ENCODE peak calls at places on chromosomes 6 and 20, in nine cellular contexts. P, N, E, F, Y, Q, K, O and H are unnamed samples.

GRCh38 chr6:100568255-100568654 is 103.5 kb upstream of the SIM1 start:
- DNase-seq in P (no peak), N (no peak), E (no peak), F (no peak), Y (no peak), Q (no peak), K (no peak), O (no peak), H (no peak)

GRCh38 chr20:2793471-2793870 is 7.0 kb downstream of the CPXM1 start:
- DNase-seq in P (no peak), N (no peak), E (no peak), F (no peak), Y (no peak), Q (no peak), K (no peak), O (no peak), H (no peak)

GRCh38 chr6:113927001-113927400 is 43.9 kb downstream of the HDAC2 start:
- DNase-seq in P (no peak), N (no peak), E (no peak), F (no peak), Y (no peak), Q (no peak), K (no peak), O (no peak), H (no peak)

GRCh38 chr6:42103753-42104094 is 38.7 kb downstream of the C6orf132 start:
- DNase-seq in P (no peak), N (no peak), E (no peak), F (no peak), Y (no peak), Q (no peak), K (no peak), O (no peak), H (no peak)

GRCh38 chr6:4649728-4650127 is 126.5 kb upstream of the CDYL start:
- DNase-seq in P (no peak), N (no peak), E (no peak), F (no peak), Y (no peak), Q (no peak), K (no peak), O (no peak), H (no peak)

GRCh38 chr6:138986578-138986977 is 1.5 kb downstream of the REPS1 start:
- DNase-seq in P (no peak), N (no peak), E (no peak), F (no peak), Y (no peak), Q (no peak), K (no peak), O (no peak), H (no peak)

GRCh38 chr6:69791065-69791471 is 5.7 kb downstream of the LMBRD1 start:
- DNase-seq in P (no peak), N (no peak), E (no peak), F (no peak), Y (no peak), Q (no peak), K (no peak), O (peak), H (no peak)

GRCh38 chr20:59807909-59808728 is 125.3 kb downstream of the SYCP2 start:
- DNase-seq in P (no peak), N (no peak), E (no peak), F (peak), Y (no peak), Q (no peak), K (no peak), O (no peak), H (no peak)

GRCh38 chr6:70707893-70708292 is 40.2 kb downstream of the SMAP1 start:
- DNase-seq in P (no peak), N (no peak), E (no peak), F (no peak), Y (no peak), Q (no peak), K (no peak), O (no peak), H (no peak)

GRCh38 chr6:39211183-39211582 is 18.1 kb downstream of the KCNK5 start:
- DNase-seq in P (no peak), N (no peak), E (no peak), F (no peak), Y (no peak), Q (no peak), K (no peak), O (no peak), H (no peak)

GRCh38 chr6:100171533-100172321 is 177.7 kb upstream of the MCHR2 start:
- DNase-seq in P (no peak), N (no peak), E (no peak), F (no peak), Y (no peak), Q (no peak), K (no peak), O (no peak), H (no peak)

GRCh38 chr20:41654884-41655283 is 36.7 kb upstream of the CHD6 start:
- DNase-seq in P (no peak), N (no peak), E (no peak), F (no peak), Y (no peak), Q (no peak), K (no peak), O (peak), H (no peak)

GRCh38 chr6:167044696-167045095 is 45.5 kb downstream of the CEP43 start:
- DNase-seq in P (no peak), N (no peak), E (no peak), F (no peak), Y (no peak), Q (no peak), K (no peak), O (peak), H (no peak)

GRCh38 chr20:61244213-61244612 is 7.8 kb upstream of the CDH4 start:
- DNase-seq in P (no peak), N (no peak), E (no peak), F (no peak), Y (no peak), Q (no peak), K (no peak), O (no peak), H (no peak)

GRCh38 chr6:131060311-131060710 is 2.7 kb downstream of the EPB41L2 start:
- DNase-seq in P (no peak), N (no peak), E (no peak), F (no peak), Y (no peak), Q (no peak), K (no peak), O (no peak), H (no peak)

GRCh38 chr6:143742955-143743255 is 65.1 kb downstream of the PHACTR2 start:
- DNase-seq in P (no peak), N (no peak), E (no peak), F (no peak), Y (no peak), Q (no peak), K (no peak), O (no peak), H (no peak)
- H3K27ac ChIP-seq in P (peak), N (peak), E (no peak), F (peak), Y (peak), Q (no peak), K (peak), O (peak), H (peak)

DNA sequence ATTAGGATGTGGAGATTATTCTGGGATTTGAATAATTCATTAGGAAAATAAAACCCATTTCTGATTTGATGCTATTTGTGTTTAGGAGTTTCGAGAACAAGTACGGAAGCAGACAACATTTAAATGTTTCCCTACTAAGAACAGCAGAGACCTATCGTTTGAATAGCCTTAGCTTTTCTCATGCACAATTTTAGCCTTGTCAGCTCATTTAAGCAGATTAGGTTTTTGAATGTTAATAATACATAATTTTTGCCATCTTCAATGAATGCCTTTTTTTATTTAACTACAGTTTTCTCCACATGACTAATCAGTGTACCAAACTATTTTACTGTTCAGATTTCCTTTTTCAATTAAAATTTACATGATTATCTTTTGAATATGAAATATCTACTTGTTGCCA is 592.0 kb downstream of the BCKDHB start:
- DNase-seq in P (no peak), N (no peak), E (no peak), F (no peak), Y (no peak), Q (no peak), K (no peak), O (no peak), H (no peak)
- H3K4me3 ChIP-seq in P (no peak), N (no peak), E (no peak), F (no peak), Y (no peak), Q (no peak), K (no peak), O (no peak), H (no peak)

GRCh38 chr6:13479206-13479797 is 8.1 kb downstream of the GFOD1 start:
- DNase-seq in P (no peak), N (no peak), E (no peak), F (no peak), Y (no peak), Q (no peak), K (no peak), O (no peak), H (no peak)

GRCh38 chr6:13479971-13480434 is 7.4 kb downstream of the GFOD1 start:
- DNase-seq in P (no peak), N (no peak), E (no peak), F (no peak), Y (no peak), Q (no peak), K (no peak), O (no peak), H (no peak)

GRCh38 chr6:13478525-13478962 is 8.9 kb downstream of the GFOD1 start:
- DNase-seq in P (no peak), N (no peak), E (no peak), F (no peak), Y (no peak), Q (no peak), K (no peak), O (no peak), H (no peak)

GRCh38 chr6:13484138-13484708 is 3.2 kb downstream of the GFOD1 start:
- DNase-seq in P (no peak), N (no peak), E (no peak), F (no peak), Y (no peak), Q (no peak), K (no peak), O (no peak), H (no peak)

GRCh38 chr6:13480631-13481501 is 6.5 kb downstream of the GFOD1 start:
- DNase-seq in P (no peak), N (no peak), E (no peak), F (no peak), Y (no peak), Q (no peak), K (no peak), O (no peak), H (no peak)
- H3K27ac ChIP-seq in P (no peak), N (no peak), E (no peak), F (no peak), Y (peak), Q (no peak), K (no peak), O (no peak), H (no peak)

GRCh38 chr6:10529231-10529801 is 8.2 kb downstream of the GCNT2 start:
- DNase-seq in P (no peak), N (no peak), E (no peak), F (no peak), Y (no peak), Q (no peak), K (no peak), O (no peak), H (no peak)
- H3K4me3 ChIP-seq in P (peak), N (peak), E (no peak), F (no peak), Y (peak), Q (peak), K (peak), O (no peak), H (peak)

GRCh38 chr6:45421700-45422540 is 44.2 kb upstream of the SUPT3H start:
- DNase-seq in P (peak), N (peak), E (no peak), F (peak), Y (peak), Q (peak), K (peak), O (peak), H (peak)
- H3K27ac ChIP-seq in P (peak), N (no peak), E (no peak), F (no peak), Y (no peak), Q (peak), K (peak), O (no peak), H (no peak)

DNA sequence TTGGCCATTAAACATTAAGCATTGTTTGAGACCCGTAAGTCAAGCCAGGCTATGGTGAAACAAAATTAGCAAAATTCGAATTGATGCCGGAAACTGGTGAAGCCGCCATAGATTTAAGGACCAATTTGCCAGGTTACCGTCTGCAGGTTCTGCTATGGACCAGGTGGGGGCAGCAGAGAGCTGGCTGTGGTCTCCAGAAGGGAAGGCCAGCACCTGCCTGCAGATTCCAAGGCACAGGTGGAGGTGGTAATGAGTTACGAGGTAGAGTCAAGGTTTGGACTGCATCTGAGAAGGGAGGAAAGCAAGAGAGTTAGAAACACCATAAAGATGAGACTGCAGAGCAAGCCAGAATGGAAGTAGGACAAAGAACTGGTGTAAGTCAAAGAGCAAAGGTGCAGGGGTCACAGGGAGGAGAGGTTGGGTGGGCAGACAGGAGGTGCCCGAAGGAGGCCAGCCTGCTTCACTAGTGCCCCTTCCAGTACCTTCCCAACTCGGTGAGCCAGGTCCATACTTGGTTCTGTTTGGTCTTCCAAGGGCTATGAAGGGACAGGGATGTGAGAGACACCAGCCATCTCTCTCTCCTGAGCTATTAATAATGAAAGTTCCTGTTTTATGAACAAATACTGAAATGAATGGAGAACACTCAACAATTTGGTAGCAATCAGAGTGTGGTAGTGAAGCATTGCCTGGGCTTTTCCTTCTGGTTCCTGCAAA is 131.6 kb upstream of the ESR1 start:
- DNase-seq in P (no peak), N (no peak), E (peak), F (peak), Y (no peak), Q (peak), K (no peak), O (peak), H (no peak)
- H3K4me3 ChIP-seq in P (no peak), N (no peak), E (no peak), F (no peak), Y (no peak), Q (no peak), K (no peak), O (no peak), H (no peak)

GRCh38 chr6:79672631-79673065 is 41.5 kb downstream of the SH3BGRL2 start:
- DNase-seq in P (no peak), N (no peak), E (no peak), F (no peak), Y (no peak), Q (no peak), K (no peak), O (peak), H (no peak)
- H3K27ac ChIP-seq in P (no peak), N (no peak), E (no peak), F (no peak), Y (no peak), Q (no peak), K (no peak), O (no peak), H (no peak)

GRCh38 chr6:158939255-158940170 is 60.5 kb downstream of the RSPH3 start:
- DNase-seq in P (no peak), N (no peak), E (no peak), F (no peak), Y (no peak), Q (no peak), K (no peak), O (peak), H (no peak)
- H3K4me3 ChIP-seq in P (peak), N (no peak), E (no peak), F (no peak), Y (peak), Q (peak), K (peak), O (peak), H (peak)

GRCh38 chr6:111918825-111919224 is 45.6 kb upstream of the FYN start:
- DNase-seq in P (no peak), N (no peak), E (no peak), F (no peak), Y (peak), Q (no peak), K (peak), O (no peak), H (no peak)

GRCh38 chr6:111920581-111920980 is 47.3 kb upstream of the FYN start:
- DNase-seq in P (no peak), N (no peak), E (no peak), F (no peak), Y (no peak), Q (no peak), K (no peak), O (peak), H (no peak)

GRCh38 chr6:111922454-111923297 is 49.4 kb upstream of the FYN start:
- DNase-seq in P (no peak), N (no peak), E (no peak), F (no peak), Y (no peak), Q (no peak), K (no peak), O (no peak), H (no peak)

GRCh38 chr6:111925296-111925695 is 52.0 kb upstream of the FYN start:
- DNase-seq in P (no peak), N (no peak), E (no peak), F (no peak), Y (no peak), Q (no peak), K (no peak), O (no peak), H (no peak)

GRCh38 chr6:111921108-111921507 is 47.9 kb upstream of the FYN start:
- DNase-seq in P (no peak), N (no peak), E (no peak), F (no peak), Y (no peak), Q (no peak), K (no peak), O (peak), H (no peak)
- H3K27ac ChIP-seq in P (no peak), N (no peak), E (no peak), F (no peak), Y (no peak), Q (no peak), K (no peak), O (peak), H (no peak)

DNA sequence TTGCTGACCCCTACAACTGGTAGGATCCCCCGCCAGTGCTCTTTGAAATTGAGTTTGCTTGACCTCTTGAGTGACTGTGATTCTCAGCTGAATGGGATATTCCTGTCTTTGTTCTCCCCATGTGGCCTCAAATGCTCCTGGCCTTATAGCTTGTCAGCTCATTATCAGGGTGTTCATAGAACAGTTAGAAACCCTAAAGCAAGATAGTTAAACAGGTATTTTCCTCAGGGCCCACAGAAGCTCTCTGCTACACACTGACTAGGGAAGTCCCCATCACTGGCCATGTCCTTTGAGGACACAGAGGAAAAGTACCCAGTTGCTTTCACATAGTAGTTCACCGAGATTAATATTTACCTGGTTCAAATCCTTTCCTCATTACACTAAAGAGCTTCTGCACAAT is 211.5 kb upstream of the DTNBP1 start:
- DNase-seq in P (no peak), N (no peak), E (no peak), F (no peak), Y (no peak), Q (no peak), K (no peak), O (no peak), H (no peak)
- H3K4me3 ChIP-seq in P (no peak), N (no peak), E (no peak), F (no peak), Y (no peak), Q (no peak), K (no peak), O (no peak), H (no peak)